ENCODE peak calls at places on chromosomes 16 and 17, in ten cellular contexts. J, H, M, T, Y, I, F, G, E and N are unnamed samples.

GRCh38 chr16:89815639-89816348 is 653 bp downstream of the FANCA start:
- DNase-seq in Y (no peak), I (peak), T (no peak), G (no peak), H (no peak), M (peak), F (no peak), J (no peak), E (no peak), N (no peak)

GRCh38 chr16:57380671-57381462 is 8.6 kb downstream of the CX3CL1 start:
- DNase-seq in H (no peak), E (no peak), M (peak), J (peak), F (no peak), T (peak), I (peak), G (peak), Y (peak), N (no peak)

GRCh38 chr16:55842369-55843104 is 9.6 kb upstream of the CES1 start:
- DNase-seq in I (no peak), T (peak), E (peak), G (no peak), F (no peak), Y (no peak), M (peak), J (peak), H (peak), N (no peak)

GRCh38 chr17:21235921-21236320 is 17.3 kb downstream of the NATD1 start:
- DNase-seq in J (no peak), F (no peak), I (no peak), G (no peak), H (no peak), M (no peak), E (no peak), Y (no peak), T (no peak), N (no peak)

GRCh38 chr17:32882734-32883133 is 5.8 kb upstream of the MYO1D start:
- DNase-seq in J (no peak), T (no peak), G (no peak), Y (no peak), I (no peak), E (peak), F (no peak), M (no peak), H (no peak), N (no peak)

GRCh38 chr16:14957576-14958322 is 17.1 kb upstream of the PDXDC1 start:
- DNase-seq in I (no peak), Y (no peak), F (no peak), M (no peak), H (no peak), T (no peak), E (no peak), J (no peak), G (no peak), N (no peak)

GRCh38 chr16:29971304-29971703 is 2.4 kb upstream of the TAOK2 start:
- DNase-seq in T (no peak), F (no peak), E (no peak), H (no peak), G (no peak), Y (peak), J (no peak), I (no peak), M (no peak), N (no peak)

GRCh38 chr17:82901836-82902235 is 62.0 kb upstream of the ZNF750 start:
- DNase-seq in E (no peak), J (no peak), G (no peak), H (no peak), I (no peak), M (no peak), F (no peak), Y (no peak), T (no peak), N (no peak)

GRCh38 chr16:28822520-28823290 is at the start of gene ATXN2L:
- DNase-seq in E (peak), H (peak), I (peak), F (peak), J (peak), T (peak), Y (peak), G (peak), M (peak), N (peak)

DNA sequence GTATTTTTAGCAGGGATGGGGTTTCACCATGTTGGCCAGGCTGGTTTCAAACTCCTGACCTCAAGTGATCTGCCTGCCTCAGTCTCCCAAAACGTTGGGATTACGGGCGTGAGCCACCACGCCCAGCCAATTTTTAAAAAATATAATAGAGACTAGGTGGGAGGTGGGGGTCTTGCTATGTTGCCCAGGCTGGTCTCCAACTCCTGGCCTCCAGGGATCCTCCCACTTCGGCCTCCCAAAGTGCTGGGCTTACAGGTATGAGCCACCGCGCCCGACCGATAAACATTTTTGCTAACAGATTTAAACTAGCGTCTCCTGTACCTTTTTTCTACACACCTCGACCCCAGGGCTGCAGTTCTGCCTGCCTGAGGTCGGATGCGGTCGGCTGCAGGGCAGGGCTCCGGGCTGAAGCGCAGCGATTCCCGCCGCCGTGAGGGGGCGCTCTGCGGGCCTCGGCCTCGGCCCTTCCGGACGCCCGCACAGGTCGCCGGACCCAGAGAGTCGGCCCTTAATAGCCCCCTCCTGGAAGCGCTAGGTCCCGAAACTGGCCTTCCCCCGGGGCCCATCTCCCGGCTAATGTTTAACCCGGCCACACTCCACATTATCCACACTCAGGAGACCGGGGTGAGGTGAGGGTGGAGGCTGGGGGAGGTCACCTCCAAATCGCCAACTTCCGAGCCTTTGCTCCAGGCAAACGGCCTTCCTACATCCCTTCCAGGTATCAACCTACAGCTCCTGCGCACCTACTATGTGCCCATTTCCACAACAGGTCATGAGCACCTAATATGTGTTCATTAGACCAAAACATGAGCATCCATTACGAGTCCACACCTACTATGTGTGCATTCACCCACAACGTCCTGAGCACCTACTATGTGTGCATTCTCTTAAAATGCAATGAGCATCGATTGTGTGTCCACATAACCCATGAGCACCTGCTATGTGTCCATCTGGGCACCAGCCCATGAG is 2.0 kb upstream of the GLIS2 start:
- DNase-seq in M (peak), I (peak), H (no peak), J (peak), E (no peak), F (no peak), T (no peak), Y (no peak), G (no peak), N (no peak)
- TF ChIP-seq CTCF in M (peak), I (peak), H (peak), J (peak), E (peak), F (peak), T (peak), Y (no peak), G (peak), N (peak)

GRCh38 chr16:84138824-84139627 is 6.0 kb downstream of the HSDL1 start:
- DNase-seq in T (no peak), E (peak), Y (no peak), M (peak), H (no peak), I (no peak), F (no peak), J (no peak), G (no peak), N (no peak)

GRCh38 chr16:84139628-84140258 is 5.2 kb downstream of the HSDL1 start:
- DNase-seq in I (no peak), Y (no peak), T (no peak), G (no peak), J (no peak), E (no peak), H (no peak), M (no peak), F (no peak), N (no peak)

GRCh38 chr16:84137769-84138357 is 7.1 kb downstream of the HSDL1 start:
- DNase-seq in H (no peak), I (no peak), E (no peak), T (no peak), M (no peak), G (no peak), F (no peak), J (no peak), Y (no peak), N (no peak)

GRCh38 chr16:84137287-84137686 is 7.7 kb downstream of the HSDL1 start:
- DNase-seq in T (no peak), H (no peak), J (no peak), Y (no peak), M (no peak), I (no peak), E (no peak), F (no peak), G (no peak), N (no peak)

GRCh38 chr16:84138500-84138823 is 6.5 kb downstream of the HSDL1 start:
- DNase-seq in I (no peak), G (no peak), T (no peak), F (no peak), Y (no peak), M (no peak), J (no peak), E (no peak), H (no peak), N (no peak)
- H3K4me3 ChIP-seq in I (no peak), G (peak), T (no peak), F (no peak), Y (no peak), M (no peak), J (peak), E (no peak), H (no peak), N (no peak)

GRCh38 chr17:78348055-78348745 is 11.7 kb downstream of the SOCS3 start:
- DNase-seq in J (no peak), T (no peak), E (no peak), G (no peak), H (no peak), F (no peak), M (no peak), I (no peak), Y (no peak), N (no peak)

GRCh38 chr17:78351449-78352006 is 8.3 kb downstream of the SOCS3 start:
- DNase-seq in Y (peak), G (peak), F (peak), H (peak), J (peak), E (peak), M (no peak), I (peak), T (peak), N (no peak)

GRCh38 chr17:78346605-78347250 is 13.1 kb downstream of the SOCS3 start:
- DNase-seq in E (no peak), T (no peak), G (no peak), J (no peak), F (no peak), H (no peak), I (no peak), Y (no peak), M (no peak), N (no peak)

GRCh38 chr17:78347453-78347852 is 12.4 kb downstream of the SOCS3 start:
- DNase-seq in Y (no peak), G (no peak), F (no peak), J (no peak), I (peak), H (no peak), E (no peak), M (no peak), T (no peak), N (no peak)

GRCh38 chr17:78349831-78350631 is 9.8 kb downstream of the SOCS3 start:
- DNase-seq in E (no peak), Y (no peak), J (no peak), T (no peak), H (no peak), G (no peak), I (no peak), M (no peak), F (no peak), N (no peak)
- TF ChIP-seq CTCF in E (no peak), Y (no peak), J (no peak), T (no peak), H (no peak), G (no peak), I (no peak), M (no peak), F (no peak), N (no peak)

GRCh38 chr17:30520882-30521281 is 43.7 kb downstream of the GOSR1 start:
- DNase-seq in G (no peak), F (no peak), H (no peak), M (no peak), J (peak), I (no peak), E (peak), T (no peak), Y (no peak), N (no peak)
- H3K4me3 ChIP-seq in G (no peak), F (no peak), H (no peak), M (no peak), J (no peak), I (no peak), E (no peak), T (no peak), Y (no peak), N (no peak)

GRCh38 chr17:44409309-44410028 is 20.0 kb upstream of the ITGA2B start:
- DNase-seq in J (no peak), I (no peak), E (no peak), M (no peak), Y (no peak), H (no peak), G (no peak), F (no peak), T (no peak), N (no peak)
- TF ChIP-seq CTCF in J (no peak), I (no peak), E (no peak), M (peak), Y (no peak), H (no peak), G (no peak), F (no peak), T (no peak), N (peak)

GRCh38 chr16:15958703-15959348 is 9.4 kb downstream of the ABCC1 start:
- DNase-seq in F (no peak), Y (no peak), M (no peak), H (no peak), T (no peak), I (no peak), G (no peak), E (no peak), J (no peak), N (peak)

GRCh38 chr16:15961557-15962205 is 12.3 kb downstream of the ABCC1 start:
- DNase-seq in M (peak), J (no peak), I (no peak), G (no peak), F (no peak), E (no peak), Y (no peak), T (no peak), H (no peak), N (no peak)

GRCh38 chr16:15960124-15960971 is 10.9 kb downstream of the ABCC1 start:
- DNase-seq in H (no peak), F (no peak), E (no peak), J (no peak), T (no peak), Y (no peak), I (no peak), M (no peak), G (no peak), N (no peak)

GRCh38 chr16:15963307-15963910 is 14.0 kb downstream of the ABCC1 start:
- DNase-seq in F (no peak), G (no peak), M (no peak), H (no peak), Y (no peak), T (no peak), E (no peak), J (no peak), I (no peak), N (no peak)

DNA sequence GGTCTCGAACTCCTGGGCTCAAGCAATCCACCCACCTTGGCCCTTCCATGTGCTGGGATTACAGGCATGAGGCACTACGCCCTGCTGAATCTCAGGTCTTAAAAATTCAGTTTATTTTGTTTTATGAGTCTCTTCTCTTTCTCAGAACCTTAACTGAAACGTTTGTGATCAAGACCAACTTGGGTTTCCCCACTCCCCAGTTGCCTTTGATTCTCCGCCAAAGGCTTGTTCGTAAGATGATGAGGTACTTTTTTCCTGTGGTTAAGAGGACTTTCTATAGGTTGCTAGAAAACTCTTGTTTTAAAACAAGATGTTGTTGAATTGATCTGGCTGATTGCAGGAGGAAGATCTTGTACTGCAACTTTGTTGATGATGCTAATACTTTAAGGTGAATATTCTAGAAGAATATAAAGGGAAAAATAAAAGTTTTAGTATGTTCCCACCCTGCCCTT is 11.7 kb downstream of the ABCC1 start:
- DNase-seq in H (no peak), J (no peak), E (no peak), T (no peak), F (no peak), I (no peak), M (peak), G (no peak), Y (no peak), N (no peak)
- H3K4me3 ChIP-seq in H (no peak), J (no peak), E (no peak), T (no peak), F (no peak), I (no peak), M (peak), G (no peak), Y (no peak), N (no peak)